ENCODE peak calls at places on chromosomes 3 and 15, in eight cellular contexts. Y, P, X, U, Z, M, J and O are unnamed samples.

GRCh38 chr3:112633757-112634156 is 7.2 kb downstream of the CCDC80 start:
- DNase-seq in Y (no peak), P (no peak), X (no peak), U (no peak), Z (no peak), M (no peak), J (no peak), O (no peak)

GRCh38 chr3:99702953-99703352 is 64.6 kb downstream of the COL8A1 start:
- DNase-seq in Y (no peak), P (no peak), X (no peak), U (no peak), Z (no peak), M (no peak), J (no peak), O (no peak)

GRCh38 chr3:82030932-82031331 is 269.5 kb upstream of the GBE1 start:
- DNase-seq in Y (no peak), P (no peak), X (no peak), U (no peak), Z (no peak), M (no peak), J (no peak), O (no peak)

GRCh38 chr3:69791111-69791510 is 51.8 kb downstream of the MITF start:
- DNase-seq in Y (no peak), P (peak), X (peak), U (no peak), Z (no peak), M (peak), J (no peak), O (peak)

GRCh38 chr3:149717391-149718056 is 34.8 kb downstream of the COMMD2 start:
- DNase-seq in Y (peak), P (no peak), X (peak), U (peak), Z (no peak), M (peak), J (no peak), O (peak)

GRCh38 chr15:25864966-25865365 is 1.8 kb upstream of the ATP10A start:
- DNase-seq in Y (no peak), P (no peak), X (no peak), U (no peak), Z (no peak), M (no peak), J (no peak), O (no peak)

GRCh38 chr3:30198162-30198561 is 408.2 kb upstream of the TGFBR2 start:
- DNase-seq in Y (no peak), P (no peak), X (no peak), U (no peak), Z (no peak), M (no peak), J (no peak), O (no peak)

GRCh38 chr3:117725314-117725713 is 1015.7 kb downstream of the TUSC7 start:
- DNase-seq in Y (no peak), P (no peak), X (no peak), U (no peak), Z (no peak), M (no peak), J (no peak), O (no peak)

GRCh38 chr15:69190504-69190903 is 30.1 kb downstream of the GLCE start:
- DNase-seq in Y (no peak), P (no peak), X (no peak), U (no peak), Z (no peak), M (no peak), J (no peak), O (no peak)

GRCh38 chr15:38252481-38253311 is at the start of gene SPRED1:
- DNase-seq in Y (peak), P (peak), X (peak), U (peak), Z (peak), M (peak), J (no peak), O (peak)

GRCh38 chr15:88450125-88450798 is 16.9 kb downstream of the MRPL46 start:
- DNase-seq in Y (peak), P (no peak), X (peak), U (peak), Z (no peak), M (peak), J (peak), O (peak)

GRCh38 chr15:38682861-38683260 is 118.2 kb upstream of the RASGRP1 start:
- DNase-seq in Y (no peak), P (no peak), X (no peak), U (no peak), Z (no peak), M (no peak), J (no peak), O (no peak)

GRCh38 chr3:50248387-50248786 is 12.4 kb downstream of the GNAI2 start:
- DNase-seq in Y (no peak), P (no peak), X (no peak), U (no peak), Z (peak), M (peak), J (no peak), O (peak)

GRCh38 chr15:83200162-83200561 is 7.5 kb downstream of the HDGFL3 start:
- DNase-seq in Y (no peak), P (no peak), X (no peak), U (no peak), Z (peak), M (no peak), J (no peak), O (no peak)

GRCh38 chr3:50189274-50189673 is 2.1 kb upstream of the GNAT1 start:
- DNase-seq in Y (peak), P (no peak), X (peak), U (peak), Z (no peak), M (peak), J (no peak), O (peak)

GRCh38 chr3:67981077-67981476 is 326.7 kb upstream of the SUCLG2 start:
- DNase-seq in Y (no peak), P (no peak), X (no peak), U (no peak), Z (no peak), M (no peak), J (no peak), O (no peak)

GRCh38 chr3:14516738-14517345 is 23.3 kb downstream of the GRIP2 start:
- DNase-seq in Y (no peak), P (peak), X (no peak), U (no peak), Z (no peak), M (no peak), J (no peak), O (no peak)

GRCh38 chr3:105523496-105523895 is 156.8 kb downstream of the ALCAM start:
- DNase-seq in Y (no peak), P (no peak), X (no peak), U (no peak), Z (no peak), M (no peak), J (no peak), O (no peak)

GRCh38 chr3:141345951-141346817 is 22.1 kb upstream of the ZBTB38 start:
- DNase-seq in Y (no peak), P (no peak), X (no peak), U (no peak), Z (no peak), M (peak), J (no peak), O (no peak)

GRCh38 chr3:155497930-155498647 is 204.6 kb upstream of the STRIT1 start:
- DNase-seq in Y (no peak), P (no peak), X (no peak), U (no peak), Z (no peak), M (no peak), J (no peak), O (no peak)

GRCh38 chr3:4670352-4670751 is 177.2 kb downstream of the ITPR1 start:
- DNase-seq in Y (peak), P (no peak), X (no peak), U (no peak), Z (no peak), M (no peak), J (no peak), O (no peak)

GRCh38 chr3:122962149-122962548 is 65.4 kb downstream of the SEMA5B start:
- DNase-seq in Y (no peak), P (no peak), X (no peak), U (no peak), Z (no peak), M (no peak), J (no peak), O (no peak)

GRCh38 chr3:38139652-38140051 is 1.2 kb downstream of the MYD88 start:
- DNase-seq in Y (no peak), P (peak), X (no peak), U (peak), Z (no peak), M (no peak), J (no peak), O (peak)

GRCh38 chr3:107928084-107928445 is 162.8 kb downstream of the CD47 start:
- DNase-seq in Y (no peak), P (no peak), X (no peak), U (no peak), Z (no peak), M (peak), J (no peak), O (no peak)

GRCh38 chr3:13662238-13662847 is 113.4 kb downstream of the FBLN2 start:
- DNase-seq in Y (peak), P (no peak), X (no peak), U (no peak), Z (no peak), M (no peak), J (no peak), O (no peak)

GRCh38 chr15:95857758-95858157 is 472.7 kb upstream of the NR2F2 start:
- DNase-seq in Y (no peak), P (no peak), X (no peak), U (no peak), Z (no peak), M (no peak), J (no peak), O (no peak)

GRCh38 chr15:93706881-93707280 is 524.5 kb upstream of the MCTP2 start:
- DNase-seq in Y (no peak), P (no peak), X (no peak), U (no peak), Z (no peak), M (no peak), J (no peak), O (no peak)

GRCh38 chr3:18127181-18127863 is 297.8 kb downstream of the SATB1 start:
- DNase-seq in Y (no peak), P (no peak), X (no peak), U (no peak), Z (no peak), M (no peak), J (no peak), O (no peak)

GRCh38 chr3:71066849-71067261 is 516.7 kb downstream of the FOXP1 start:
- DNase-seq in Y (no peak), P (no peak), X (no peak), U (no peak), Z (no peak), M (no peak), J (peak), O (no peak)

DNA sequence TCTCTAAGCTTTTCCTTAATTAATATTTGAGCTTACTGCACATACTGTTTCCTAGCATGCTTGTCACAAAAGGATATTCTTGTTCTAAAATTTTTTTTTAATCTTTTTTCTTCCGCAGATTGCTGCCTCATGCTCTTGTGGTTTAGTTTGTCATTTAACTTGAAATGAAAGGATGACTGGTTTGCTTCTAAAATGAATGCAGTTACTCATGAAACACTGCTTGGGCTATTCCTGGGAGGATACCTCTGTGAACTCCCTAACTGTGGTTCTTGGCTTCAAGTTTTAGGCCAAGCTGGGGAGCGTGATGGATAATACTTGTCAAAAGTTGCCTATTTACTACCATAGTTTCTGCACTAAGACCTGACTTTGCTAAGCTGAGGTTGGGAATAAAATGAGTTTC is 64.0 kb downstream of the USP13 start:
- DNase-seq in Y (no peak), P (no peak), X (no peak), U (no peak), Z (no peak), M (no peak), J (no peak), O (no peak)
- H3K27ac ChIP-seq in Y (no peak), P (no peak), X (no peak), U (no peak), Z (no peak), M (no peak), J (no peak), O (no peak)

GRCh38 chr15:27341780-27342343 is 370.9 kb downstream of the GABRG3 start:
- DNase-seq in Y (no peak), P (no peak), X (no peak), U (no peak), Z (no peak), M (no peak), J (peak), O (no peak)
- TF ChIP-seq POLR2AphosphoS5 in Y (no peak), P (no peak), X (no peak), U (no peak), Z (no peak), M (no peak), J (no peak), O (no peak)

DNA sequence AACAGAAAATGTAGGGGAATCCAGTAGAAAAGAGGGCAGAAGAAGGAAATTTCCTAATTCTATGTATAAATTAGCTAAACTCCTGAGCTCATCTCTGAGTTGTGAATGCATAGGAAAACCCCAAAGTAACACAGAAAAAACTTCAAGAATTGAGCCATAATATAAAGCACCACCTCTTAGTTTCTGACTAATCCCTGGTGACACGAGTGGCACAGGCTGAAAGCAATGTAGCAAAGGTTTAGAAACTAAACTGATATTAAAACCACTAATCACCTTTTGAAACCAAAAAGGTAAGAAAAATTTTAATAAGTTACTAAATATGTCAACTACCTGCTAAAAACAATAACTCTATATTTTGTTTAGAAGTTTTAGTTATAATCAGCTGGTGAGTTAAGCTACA is 255.6 kb upstream of the NECTIN3 start:
- DNase-seq in Y (no peak), P (no peak), X (no peak), U (no peak), Z (no peak), M (no peak), J (no peak), O (no peak)
- TF ChIP-seq EP300 in Y (no peak), P (no peak), X (no peak), U (no peak), Z (no peak), M (no peak), J (no peak), O (no peak)

DNA sequence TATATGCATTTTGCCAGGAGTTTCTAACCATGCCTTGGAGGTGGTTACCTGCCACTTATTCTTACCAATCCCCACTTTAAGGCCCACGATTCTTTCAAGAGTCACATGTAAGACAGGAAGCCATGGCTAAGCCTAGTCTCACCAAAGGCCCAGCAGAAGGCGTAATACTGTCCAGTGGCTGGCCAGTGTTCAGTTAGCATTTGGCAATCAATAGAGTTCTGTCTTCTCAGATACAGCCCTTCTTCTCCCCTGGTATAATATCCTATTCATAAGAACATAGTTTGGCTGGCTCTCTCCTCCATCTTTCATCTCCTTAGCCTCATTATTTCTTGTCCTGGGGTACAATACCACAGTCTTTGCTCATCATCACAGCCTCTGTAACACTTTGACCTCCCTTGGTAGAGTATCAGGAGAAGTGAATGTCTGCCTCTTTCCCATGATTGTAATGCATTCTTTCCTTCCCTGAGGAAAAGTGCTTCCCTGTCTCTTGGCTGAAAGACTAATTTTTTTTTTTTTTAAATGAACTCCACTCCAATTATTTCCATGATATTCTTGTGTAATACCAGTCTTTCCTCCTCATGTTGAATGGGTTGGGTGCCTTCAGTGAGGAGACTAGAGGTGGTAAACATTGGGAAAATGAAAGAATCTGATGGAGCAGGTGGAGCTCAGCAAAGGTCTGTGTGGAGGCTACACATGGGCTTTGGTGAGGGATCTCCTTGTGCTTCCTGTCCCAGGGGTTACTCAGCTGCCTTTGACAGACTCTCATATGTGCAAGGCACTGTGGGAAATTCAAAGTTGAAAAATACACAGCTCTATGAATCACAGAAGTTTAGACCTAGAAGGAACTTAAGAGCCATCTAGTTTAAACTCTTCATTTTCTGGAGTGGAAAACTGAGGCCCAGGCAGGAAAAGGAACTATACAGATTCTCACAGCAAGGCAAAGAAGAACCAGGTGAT is 218.2 kb downstream of the P3H2 start:
- DNase-seq in Y (no peak), P (no peak), X (no peak), U (no peak), Z (no peak), M (no peak), J (no peak), O (no peak)
- H3K27ac ChIP-seq in Y (no peak), P (no peak), X (no peak), U (no peak), Z (no peak), M (no peak), J (no peak), O (no peak)

DNA sequence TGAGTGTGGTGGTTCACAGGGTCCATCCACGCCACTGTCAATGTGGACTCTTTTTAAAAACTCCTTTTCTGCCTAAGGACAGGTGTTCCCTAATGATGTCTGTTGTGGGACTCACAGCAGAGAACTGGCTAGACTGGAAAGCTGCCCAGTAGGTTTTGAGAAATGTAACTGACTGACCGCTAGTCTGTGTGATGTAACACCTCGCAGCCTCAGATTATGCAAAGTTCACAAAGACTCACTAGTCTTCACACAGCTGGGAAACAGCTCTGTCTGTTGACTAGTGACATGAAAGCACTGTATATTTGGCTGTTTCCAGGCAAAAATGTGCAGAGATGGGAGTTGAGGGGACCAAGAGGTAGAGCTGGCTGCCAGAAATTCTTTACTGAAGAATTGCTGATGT is 10.4 kb downstream of the PDZRN3 start:
- DNase-seq in Y (no peak), P (no peak), X (peak), U (no peak), Z (no peak), M (peak), J (no peak), O (no peak)
- TF ChIP-seq POLR2AphosphoS5 in Y (no peak), P (no peak), X (peak), U (no peak), Z (peak), M (peak), J (peak), O (peak)

GRCh38 chr3:111134302-111134701 is 62.7 kb downstream of the NECTIN3 start:
- DNase-seq in Y (no peak), P (no peak), X (no peak), U (no peak), Z (no peak), M (no peak), J (no peak), O (no peak)
- TF ChIP-seq EP300 in Y (no peak), P (no peak), X (no peak), U (no peak), Z (no peak), M (no peak), J (no peak), O (no peak)

GRCh38 chr15:31740203-31740602 is 290.1 kb upstream of the CHRNA7 start:
- DNase-seq in Y (no peak), P (no peak), X (no peak), U (no peak), Z (no peak), M (no peak), J (no peak), O (no peak)
- H3K27ac ChIP-seq in Y (no peak), P (no peak), X (no peak), U (no peak), Z (no peak), M (no peak), J (no peak), O (no peak)

GRCh38 chr15:75720787-75721461 is 8.3 kb upstream of the CSPG4 start:
- DNase-seq in Y (peak), P (no peak), X (peak), U (no peak), Z (no peak), M (peak), J (no peak), O (peak)
- TF ChIP-seq POLR2AphosphoS5 in Y (no peak), P (no peak), X (peak), U (no peak), Z (no peak), M (no peak), J (no peak), O (peak)

DNA sequence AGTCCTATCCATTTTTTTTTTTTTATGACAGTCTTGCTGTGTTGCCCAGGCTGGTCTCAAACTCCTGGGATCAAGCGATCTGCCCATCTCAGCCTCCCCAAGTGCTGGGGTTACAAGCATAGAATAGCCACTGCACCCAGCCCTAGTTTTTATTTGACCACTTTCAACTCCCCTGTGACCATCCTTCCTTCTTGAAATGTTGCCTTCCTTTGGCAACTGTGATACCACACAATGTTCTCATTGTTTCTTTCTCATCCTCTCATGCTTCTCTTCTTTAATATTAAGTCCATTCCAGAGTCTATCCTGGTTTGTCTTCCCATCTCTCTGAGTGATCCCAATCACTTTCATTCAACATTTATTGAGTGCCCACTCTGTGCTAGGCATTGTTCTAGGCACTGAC is 7.9 kb upstream of the GPD1L start:
- DNase-seq in Y (no peak), P (no peak), X (no peak), U (no peak), Z (no peak), M (no peak), J (no peak), O (no peak)
- TF ChIP-seq EP300 in Y (no peak), P (no peak), X (no peak), U (no peak), Z (no peak), M (no peak), J (no peak), O (no peak)